ENCODE peak calls at places on chromosome 4, in six cellular contexts. M, E, Q, C, T and X are unnamed samples.

GRCh38 chr4:140238353-140239041 is 84.5 kb upstream of the MAML3 start:
- DNase-seq in M (no peak), E (peak), Q (peak), C (peak), T (peak), X (peak)

GRCh38 chr4:87529187-87529586 is at the start of gene SPARCL1:
- DNase-seq in M (no peak), E (no peak), Q (no peak), C (no peak), T (no peak), X (no peak)

GRCh38 chr4:133483600-133484246 is 334.6 kb downstream of the PCDH10 start:
- DNase-seq in M (no peak), E (no peak), Q (no peak), C (no peak), T (peak), X (no peak)

GRCh38 chr4:82489987-82490386 is 59.6 kb downstream of the ENOPH1 start:
- DNase-seq in M (no peak), E (no peak), Q (no peak), C (no peak), T (no peak), X (no peak)

GRCh38 chr4:75002381-75002780 is 69.5 kb downstream of the PARM1 start:
- DNase-seq in M (no peak), E (no peak), Q (no peak), C (no peak), T (no peak), X (no peak)

GRCh38 chr4:24471623-24472510 is 112.5 kb downstream of the DHX15 start:
- DNase-seq in M (peak), E (peak), Q (no peak), C (no peak), T (no peak), X (no peak)

GRCh38 chr4:148735432-148736155 is 293.4 kb upstream of the NR3C2 start:
- DNase-seq in M (no peak), E (no peak), Q (no peak), C (no peak), T (no peak), X (no peak)

GRCh38 chr4:22876281-22876680 is 183.5 kb downstream of the GBA3 start:
- DNase-seq in M (no peak), E (no peak), Q (no peak), C (no peak), T (no peak), X (no peak)

GRCh38 chr4:54378461-54378860 is 149.4 kb downstream of the PDGFRA start:
- DNase-seq in M (no peak), E (no peak), Q (no peak), C (no peak), T (no peak), X (no peak)

GRCh38 chr4:163554870-163555465 is 60.5 kb downstream of the TMA16 start:
- DNase-seq in M (no peak), E (no peak), Q (no peak), C (no peak), T (peak), X (no peak)

GRCh38 chr4:155960522-155960921 is 6.9 kb upstream of the CTSO start:
- DNase-seq in M (no peak), E (no peak), Q (no peak), C (no peak), T (peak), X (peak)

GRCh38 chr4:111937368-111937767 is 207.9 kb upstream of the FAM241A start:
- DNase-seq in M (no peak), E (no peak), Q (no peak), C (no peak), T (peak), X (peak)

GRCh38 chr4:182647901-182648300 is 269.3 kb downstream of the DCTD start:
- DNase-seq in M (no peak), E (no peak), Q (no peak), C (no peak), T (no peak), X (no peak)

GRCh38 chr4:102612824-102613366 is 111.7 kb downstream of the NFKB1 start:
- DNase-seq in M (no peak), E (no peak), Q (no peak), C (no peak), T (no peak), X (no peak)

GRCh38 chr4:96638132-96638531 is 798.2 kb downstream of the PDHA2 start:
- DNase-seq in M (no peak), E (no peak), Q (no peak), C (no peak), T (no peak), X (no peak)

GRCh38 chr4:3629665-3630064 is 97.4 kb upstream of the LRPAP1 start:
- DNase-seq in M (no peak), E (no peak), Q (no peak), C (no peak), T (no peak), X (no peak)

GRCh38 chr4:175308236-175308635 is 390.1 kb downstream of the ADAM29 start:
- DNase-seq in M (no peak), E (no peak), Q (no peak), C (no peak), T (no peak), X (no peak)

GRCh38 chr4:169341490-169341889 is 70.7 kb upstream of the SH3RF1 start:
- DNase-seq in M (no peak), E (peak), Q (no peak), C (no peak), T (no peak), X (no peak)

GRCh38 chr4:57077550-57078311 is 32.5 kb downstream of the IGFBP7 start:
- DNase-seq in M (no peak), E (no peak), Q (no peak), C (no peak), T (no peak), X (no peak)
- TF ChIP-seq CTCF in M (no peak), E (no peak), Q (no peak), C (no peak), T (no peak), X (no peak)

GRCh38 chr4:99723555-99724450 is 66.2 kb upstream of the C4orf54 start:
- DNase-seq in M (no peak), E (peak), Q (peak), C (no peak), T (peak), X (no peak)
- TF ChIP-seq CTCF in M (no peak), E (no peak), Q (no peak), C (no peak), T (no peak), X (no peak)

DNA sequence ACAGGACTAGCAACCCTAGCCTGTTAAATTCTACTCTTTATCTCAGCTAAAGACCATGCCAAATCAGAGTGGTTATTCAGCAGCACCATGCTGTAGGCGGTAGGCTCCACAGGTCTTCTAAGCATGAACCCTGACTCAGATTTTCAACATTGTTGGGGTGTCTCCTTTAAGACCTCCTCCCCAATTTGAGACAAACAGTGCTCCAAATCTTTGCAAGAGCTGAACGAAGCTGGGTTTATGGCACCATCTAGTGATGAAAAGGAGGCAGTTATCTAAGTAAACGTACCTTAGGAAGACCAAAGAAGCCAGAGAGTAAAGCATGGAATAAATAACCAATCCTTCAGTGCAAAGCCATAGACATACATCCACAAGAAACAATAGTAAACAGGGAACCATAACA is 334.5 kb upstream of the SLC7A11 start:
- DNase-seq in M (no peak), E (no peak), Q (no peak), C (no peak), T (peak), X (peak)
- TF ChIP-seq CTCF in M (peak), E (peak), Q (no peak), C (no peak), T (peak), X (peak)

GRCh38 chr4:186400676-186401075 is 134.7 kb downstream of the F11 start:
- DNase-seq in M (no peak), E (peak), Q (no peak), C (no peak), T (peak), X (no peak)
- TF ChIP-seq CTCF in M (no peak), E (no peak), Q (no peak), C (no peak), T (no peak), X (no peak)

GRCh38 chr4:89434364-89434988 is 126.9 kb upstream of the GPRIN3 start:
- DNase-seq in M (no peak), E (no peak), Q (no peak), C (no peak), T (peak), X (no peak)

GRCh38 chr4:89439533-89439932 is 131.9 kb upstream of the GPRIN3 start:
- DNase-seq in M (no peak), E (no peak), Q (no peak), C (no peak), T (no peak), X (no peak)

DNA sequence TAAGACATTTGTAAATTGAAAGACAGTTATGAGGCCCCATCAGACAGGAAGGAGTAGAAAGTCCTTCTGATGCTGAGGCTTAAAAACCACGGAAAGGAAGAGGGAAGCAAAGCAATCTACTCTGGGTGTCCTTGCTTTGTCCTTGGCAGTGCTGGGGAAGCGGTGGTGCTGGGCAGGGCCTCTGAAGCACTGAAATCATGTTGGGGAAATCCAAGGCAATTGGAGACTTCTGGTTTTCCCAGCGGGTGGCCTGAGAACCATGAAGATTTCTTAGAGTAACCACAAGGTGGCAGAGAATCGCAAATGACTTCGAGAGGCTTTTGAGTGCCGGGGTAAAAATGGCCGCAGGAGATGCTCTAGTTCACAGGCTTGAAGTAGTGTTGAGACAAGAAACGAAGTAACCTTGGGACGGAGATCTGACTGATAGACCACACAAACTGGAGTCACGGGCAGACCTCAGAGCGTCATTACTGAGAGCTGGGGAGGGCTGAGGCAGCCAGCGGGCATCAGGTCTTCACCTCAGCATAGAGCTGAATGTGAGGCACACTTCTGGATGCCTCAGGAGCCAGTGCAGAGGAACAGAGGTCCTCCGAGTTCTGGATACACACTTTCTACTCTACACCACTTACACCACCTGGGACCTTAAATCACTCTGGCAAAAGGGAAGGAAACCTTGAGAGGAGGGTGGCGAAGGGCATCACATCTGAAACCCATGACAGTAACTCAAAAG is 130.7 kb upstream of the GPRIN3 start:
- DNase-seq in M (peak), E (peak), Q (peak), C (no peak), T (peak), X (no peak)
- TF ChIP-seq CTCF in M (peak), E (peak), Q (peak), C (no peak), T (peak), X (peak)